ENCODE peak calls at places on chromosomes 11 and 22, in five cellular contexts. G, K, E, V and Z are unnamed samples.

GRCh38 chr11:1877211-1878133 is 14.2 kb downstream of the PRR33 start:
- DNase-seq in E (no peak), K (no peak), G (no peak), V (peak), Z (peak)

GRCh38 chr22:31650391-31650790 is 11.6 kb downstream of the PISD start:
- DNase-seq in G (no peak), E (peak), K (no peak), V (no peak), Z (no peak)

GRCh38 chr22:17749605-17750395 is 24.5 kb downstream of the BID start:
- DNase-seq in E (no peak), V (no peak), K (no peak), G (no peak), Z (no peak)

GRCh38 chr11:66970808-66971442 is 4.2 kb upstream of the C11orf86 start:
- DNase-seq in E (peak), K (no peak), G (peak), V (peak), Z (peak)

GRCh38 chr11:1401656-1402221 is 12.0 kb downstream of the BRSK2 start:
- DNase-seq in K (no peak), V (peak), E (peak), G (no peak), Z (peak)

GRCh38 chr11:68505596-68505995 is 45.0 kb downstream of the PPP6R3 start:
- DNase-seq in K (no peak), G (no peak), V (no peak), E (peak), Z (no peak)

GRCh38 chr22:36331912-36332622 is 55.7 kb downstream of the MYH9 start:
- DNase-seq in G (no peak), K (peak), V (peak), E (peak), Z (peak)

GRCh38 chr11:12754582-12755250 is 80.5 kb downstream of the TEAD1 start:
- DNase-seq in K (no peak), G (no peak), V (no peak), E (no peak), Z (no peak)

GRCh38 chr11:95891423-95892177 is 32.3 kb downstream of the MTMR2 start:
- DNase-seq in E (peak), G (no peak), V (no peak), K (no peak), Z (no peak)

GRCh38 chr11:13140028-13140870 is 131.1 kb downstream of the RASSF10 start:
- DNase-seq in E (peak), V (peak), G (no peak), K (no peak), Z (peak)

GRCh38 chr11:70360211-70360610 is 38.1 kb upstream of the CTTN start:
- DNase-seq in V (no peak), K (no peak), E (no peak), G (no peak), Z (no peak)

GRCh38 chr11:1705121-1706052 is 8.4 kb downstream of the KRTAP5-6 start:
- DNase-seq in K (no peak), G (no peak), E (no peak), V (no peak), Z (peak)

GRCh38 chr22:20258584-20259335 is 9.4 kb downstream of the RTN4R start:
- DNase-seq in K (no peak), E (no peak), V (peak), G (no peak), Z (no peak)

GRCh38 chr11:92663539-92663938 is 305.9 kb upstream of the MTNR1B start:
- DNase-seq in V (no peak), G (no peak), K (no peak), E (no peak), Z (no peak)

GRCh38 chr11:126366064-126366822 is 10.8 kb downstream of the ST3GAL4 start:
- DNase-seq in E (no peak), V (no peak), K (no peak), G (no peak), Z (no peak)

GRCh38 chr11:12110201-12110713 is at the start of gene MICAL2:
- DNase-seq in K (peak), V (peak), E (peak), G (peak), Z (peak)

GRCh38 chr11:13336246-13336873 is 58.8 kb downstream of the BMAL1 start:
- DNase-seq in V (no peak), K (no peak), G (no peak), E (peak), Z (no peak)

GRCh38 chr22:38429460-38430128 is 25.4 kb downstream of the KCNJ4 start:
- DNase-seq in K (no peak), V (no peak), E (peak), G (no peak), Z (no peak)

GRCh38 chr22:49116486-49116885 is 711.2 kb downstream of the BRD1 start:
- DNase-seq in V (no peak), G (no peak), K (no peak), E (no peak), Z (no peak)

GRCh38 chr22:47013861-47014635 is 251.6 kb downstream of the TBC1D22A start:
- DNase-seq in E (no peak), G (no peak), V (no peak), K (no peak), Z (no peak)

GRCh38 chr11:32420937-32421532 is 14.3 kb downstream of the WT1 start:
- DNase-seq in G (no peak), V (peak), E (no peak), K (no peak), Z (no peak)

GRCh38 chr11:83975984-83976383 is 689.8 kb upstream of the CCDC90B start:
- DNase-seq in G (no peak), K (no peak), V (no peak), E (no peak), Z (no peak)

GRCh38 chr11:18726040-18726439 is at the start of gene IGSF22:
- DNase-seq in V (no peak), K (no peak), E (no peak), G (no peak), Z (no peak)

GRCh38 chr22:20571531-20572007 is 64.2 kb downstream of the MED15 start:
- DNase-seq in G (no peak), E (no peak), V (peak), K (no peak), Z (peak)

GRCh38 chr11:33256031-33256807 is 962 bp upstream of the HIPK3 start:
- DNase-seq in V (no peak), E (no peak), K (no peak), G (no peak), Z (peak)

GRCh38 chr11:12207384-12208150 is 97.2 kb downstream of the MICAL2 start:
- DNase-seq in E (peak), V (peak), K (no peak), G (no peak), Z (no peak)

DNA sequence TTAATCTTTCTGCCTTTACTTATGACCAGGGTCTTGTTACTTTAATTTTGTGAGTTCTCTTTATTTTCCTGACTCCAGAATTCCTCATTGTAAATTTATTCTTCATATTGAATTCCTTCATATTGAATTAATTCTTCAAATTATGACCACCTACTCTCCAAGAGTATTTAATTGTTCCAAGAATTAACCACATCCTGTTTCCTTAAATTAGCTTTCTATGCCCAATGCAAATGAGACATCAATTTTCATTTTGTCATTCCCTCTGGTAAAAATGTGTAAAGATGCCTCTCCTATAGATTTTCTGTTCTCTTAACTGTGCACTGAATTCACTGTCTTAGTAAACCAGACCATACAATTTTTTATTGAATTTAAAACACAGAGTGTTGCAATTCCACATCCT is 211.2 kb upstream of the GRIA4 start:
- DNase-seq in K (no peak), E (no peak), V (no peak), G (no peak), Z (no peak)
- TF ChIP-seq CTCF in K (no peak), E (no peak), V (no peak), G (no peak), Z (no peak)

GRCh38 chr11:116217006-116217405 is 555.8 kb downstream of the BUD13 start:
- DNase-seq in G (no peak), E (peak), K (no peak), V (peak), Z (no peak)
- TF ChIP-seq CTCF in G (no peak), E (peak), K (peak), V (peak), Z (no peak)

GRCh38 chr11:114340311-114341131 is 44.3 kb downstream of the NNMT start:
- DNase-seq in G (no peak), E (peak), V (peak), K (peak), Z (no peak)
- TF ChIP-seq CTCF in G (peak), E (peak), V (peak), K (peak), Z (peak)

DNA sequence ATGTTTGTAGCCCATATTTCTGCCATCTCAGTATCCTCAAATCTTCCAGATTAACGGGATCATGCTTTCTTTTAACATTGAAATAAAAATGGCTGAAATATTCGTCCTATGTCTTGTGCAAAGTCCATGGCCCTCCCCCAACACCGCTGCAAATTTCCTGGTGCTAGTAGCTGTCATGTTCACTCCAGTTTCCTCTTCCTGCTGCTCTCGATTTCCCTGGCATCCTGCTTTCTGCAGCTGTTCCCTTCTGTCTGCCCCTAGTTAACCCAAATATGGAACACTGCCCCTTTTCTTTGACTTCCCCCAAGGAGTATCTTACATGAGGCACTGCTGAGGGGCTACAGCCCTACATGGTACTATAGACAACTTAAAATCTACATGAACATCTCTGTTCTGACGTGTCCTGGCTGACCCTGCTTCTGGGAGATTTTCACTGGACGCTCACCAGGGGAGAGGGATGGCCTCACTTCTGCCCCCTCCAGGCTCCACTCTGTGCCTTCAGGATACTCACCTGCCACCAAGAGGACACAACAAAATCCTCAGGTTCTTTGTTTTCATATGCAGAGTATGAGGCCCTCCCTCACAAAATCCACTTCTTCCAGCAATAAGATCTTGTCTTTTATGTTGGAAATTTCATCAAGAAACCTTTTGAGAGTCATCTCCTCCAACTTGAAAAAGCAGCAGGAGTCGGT is 29.4 kb upstream of the SCUBE2 start:
- DNase-seq in K (no peak), G (no peak), E (no peak), V (no peak), Z (no peak)
- TF ChIP-seq CTCF in K (peak), G (no peak), E (peak), V (no peak), Z (peak)

DNA sequence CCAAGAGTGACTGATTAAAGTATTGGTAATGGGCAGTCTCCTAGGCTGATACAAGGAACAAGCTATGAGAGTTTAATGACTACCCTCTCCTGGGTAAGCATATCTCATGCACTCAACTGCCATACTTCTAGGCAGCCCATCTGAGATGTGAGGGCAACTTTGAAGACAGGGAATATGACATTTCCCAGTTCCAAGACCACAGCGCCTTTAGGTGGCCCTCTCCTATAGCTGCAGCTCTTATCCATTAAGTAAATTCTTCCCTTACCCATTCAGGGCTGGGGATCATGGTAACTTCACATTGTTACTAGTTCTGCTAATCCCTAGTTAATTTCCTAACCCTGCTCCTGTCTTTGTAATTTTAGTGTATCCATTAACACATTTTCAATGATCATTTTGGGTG is 157.3 kb upstream of the CTSC start:
- DNase-seq in K (no peak), V (no peak), E (no peak), G (no peak), Z (no peak)
- TF ChIP-seq CTCF in K (no peak), V (no peak), E (no peak), G (no peak), Z (no peak)

GRCh38 chr11:115912484-115912945 is 408.3 kb upstream of the CADM1 start:
- DNase-seq in K (peak), V (no peak), E (peak), G (no peak), Z (no peak)
- TF ChIP-seq CTCF in K (peak), V (no peak), E (peak), G (no peak), Z (no peak)

GRCh38 chr11:114909866-114910265 is 231.5 kb downstream of the NXPE2 start:
- DNase-seq in E (no peak), K (no peak), G (no peak), V (no peak), Z (no peak)
- TF ChIP-seq CTCF in E (no peak), K (no peak), G (no peak), V (no peak), Z (no peak)

DNA sequence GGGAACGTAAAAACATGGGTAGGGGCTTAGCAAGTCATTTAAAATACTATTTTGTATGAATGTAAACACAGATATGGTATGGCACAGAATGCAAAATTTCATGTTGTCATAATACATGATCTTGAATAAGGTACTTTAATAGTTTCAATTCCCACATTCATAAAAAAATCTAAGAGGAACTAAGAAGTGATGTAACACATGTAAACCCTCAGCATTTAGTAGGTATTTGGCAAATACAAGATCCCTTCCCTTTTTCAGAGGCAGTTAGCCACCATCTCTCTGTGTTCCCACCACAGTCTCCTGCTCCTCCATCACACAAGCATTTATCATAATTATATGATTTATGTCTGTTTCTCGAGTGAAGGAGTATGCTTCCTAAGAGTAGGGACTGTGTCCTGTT is 251.8 kb downstream of the TENM4 start:
- DNase-seq in G (no peak), E (no peak), V (no peak), K (no peak), Z (no peak)
- TF ChIP-seq CTCF in G (no peak), E (no peak), V (no peak), K (no peak), Z (no peak)

GRCh38 chr11:130827697-130828377 is 88.4 kb downstream of the SNX19 start:
- DNase-seq in K (no peak), E (peak), V (peak), G (no peak), Z (peak)
- TF ChIP-seq CTCF in K (peak), E (peak), V (no peak), G (peak), Z (peak)